ENCODE peak calls at places on chromosomes 6 and 20, in seven cellular contexts. K is AG04450; W is Panc1; C is CD8-positive, alpha-beta T cell; V is psoas muscle; R is neural progenitor cell; F is left ventricle myocardium inferior. Z is an unnamed sample.

GRCh38 chr20:51492167-51493092 is 50.1 kb downstream of the NFATC2 start:
- DNase-seq in F (peak), V (peak), C (no peak), K (no peak), W (no peak), R (peak), Z (no peak)

GRCh38 chr20:51624157-51624731 is 81.7 kb upstream of the NFATC2 start:
- DNase-seq in W (no peak), K (no peak), F (peak), V (peak), R (peak), C (peak), Z (peak)

GRCh38 chr6:84204011-84204410 is 23.4 kb downstream of the CEP162 start:
- DNase-seq in W (no peak), F (no peak), K (no peak), V (no peak), C (no peak), R (no peak), Z (no peak)

GRCh38 chr6:44202972-44203750 is 13.6 kb upstream of the MYMX start:
- DNase-seq in C (no peak), K (no peak), F (no peak), R (no peak), V (no peak), W (no peak), Z (no peak)

GRCh38 chr6:21599074-21599639 is 5.6 kb downstream of the SOX4 start:
- DNase-seq in F (no peak), W (no peak), V (no peak), K (no peak), C (no peak), R (no peak), Z (no peak)

GRCh38 chr6:158622545-158623190 is 21.9 kb downstream of the DYNLT1 start:
- DNase-seq in K (no peak), F (no peak), R (no peak), V (no peak), W (no peak), C (no peak), Z (no peak)

GRCh38 chr6:170083236-170084051 is 207.4 kb downstream of the DLL1 start:
- DNase-seq in K (no peak), W (no peak), F (peak), C (no peak), V (no peak), R (no peak), Z (peak)

GRCh38 chr20:1434571-1435336 is 31.9 kb downstream of the NSFL1C start:
- DNase-seq in R (no peak), W (no peak), F (no peak), V (no peak), C (peak), K (peak), Z (peak)

GRCh38 chr6:139409026-139409425 is 34.6 kb upstream of the CITED2 start:
- DNase-seq in C (no peak), K (no peak), V (no peak), R (no peak), W (no peak), F (no peak), Z (no peak)

DNA sequence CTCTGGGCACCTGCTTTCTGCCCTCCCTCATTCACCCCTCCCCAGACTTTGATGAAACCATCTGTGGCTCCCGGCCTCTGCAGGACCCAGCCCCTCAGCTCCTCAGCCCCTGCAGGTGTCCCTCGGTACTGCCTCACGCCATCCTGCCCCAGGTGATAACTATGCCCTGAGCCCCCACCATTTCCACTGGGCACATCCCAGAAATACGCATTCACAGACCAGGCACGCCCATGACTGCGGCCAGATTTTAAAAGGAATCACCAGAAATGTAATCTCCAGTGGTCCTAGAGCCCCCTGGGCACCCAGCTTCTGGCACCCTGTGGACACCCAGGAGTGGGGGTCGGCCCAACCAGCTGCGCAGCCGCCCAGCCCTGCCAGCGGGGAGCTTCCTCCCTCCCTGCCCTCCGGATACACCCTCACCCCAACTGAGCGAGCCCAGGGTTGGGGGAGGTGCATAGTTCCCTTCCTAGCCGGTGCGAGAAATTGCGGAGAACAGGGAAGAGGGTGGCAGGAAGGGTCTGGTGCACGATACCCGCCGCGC is 585 bp upstream of the NTSR1 start:
- DNase-seq in V (peak), F (no peak), R (peak), W (no peak), K (no peak), C (no peak), Z (no peak)
- TF ChIP-seq CTCF in V (no peak), F (no peak), R (peak), W (peak), K (peak), C (peak), Z (no peak)

DNA sequence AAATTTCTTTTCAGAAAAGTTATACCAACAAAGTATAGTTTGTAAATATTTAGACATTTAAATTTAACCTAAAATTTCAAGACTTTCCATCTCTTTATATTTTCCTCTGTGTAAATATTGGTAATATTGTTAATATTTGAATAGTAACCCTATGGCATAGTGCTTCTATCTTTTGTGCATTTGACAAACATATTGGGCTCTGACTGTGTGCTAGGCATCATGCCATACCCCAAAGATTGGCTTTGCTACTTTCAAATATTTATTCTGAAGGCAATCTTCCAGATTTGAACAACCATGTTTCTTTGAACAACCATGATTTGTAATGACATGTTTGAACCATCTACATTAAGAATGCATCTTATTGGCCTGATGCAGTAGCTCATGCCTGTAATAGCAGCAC is 15.5 kb upstream of the PRDM1 start:
- DNase-seq in V (no peak), R (no peak), W (no peak), C (no peak), K (no peak), F (no peak), Z (no peak)
- TF ChIP-seq CTCF in V (no peak), R (no peak), W (no peak), C (no peak), K (no peak), F (no peak), Z (no peak)

GRCh38 chr6:31727717-31728671 is 1.1 kb downstream of the DDAH2 start:
- DNase-seq in F (no peak), W (no peak), V (no peak), C (no peak), R (no peak), K (no peak), Z (no peak)

GRCh38 chr6:31728767-31729514 is at the start of gene DDAH2:
- DNase-seq in W (no peak), K (no peak), V (no peak), R (no peak), F (no peak), C (no peak), Z (no peak)

GRCh38 chr6:31730631-31731086 is 1.6 kb upstream of the DDAH2 start:
- DNase-seq in C (no peak), R (peak), W (no peak), V (no peak), F (no peak), K (no peak), Z (no peak)

GRCh38 chr6:31729979-31730630 is 1.0 kb upstream of the DDAH2 start:
- DNase-seq in F (peak), W (no peak), C (peak), R (peak), K (peak), V (peak), Z (peak)

GRCh38 chr6:31729515-31729978 is 448 bp upstream of the DDAH2 start:
- DNase-seq in C (peak), V (peak), F (peak), W (no peak), K (peak), R (peak), Z (peak)
- TF ChIP-seq CTCF in C (peak), V (no peak), F (no peak), W (peak), K (peak), R (peak), Z (no peak)

GRCh38 chr20:49184691-49185070 is 3.5 kb downstream of the STAU1 start:
- DNase-seq in W (no peak), R (no peak), C (no peak), K (no peak), V (no peak), F (no peak), Z (no peak)

GRCh38 chr20:49187330-49188100 is 619 bp downstream of the STAU1 start:
- DNase-seq in V (no peak), C (peak), R (peak), F (no peak), W (no peak), K (no peak), Z (no peak)

GRCh38 chr20:49185071-49185757 is 2.9 kb downstream of the STAU1 start:
- DNase-seq in R (no peak), W (no peak), K (no peak), C (no peak), V (no peak), F (no peak), Z (no peak)

GRCh38 chr20:49188101-49188784 is at the start of gene STAU1:
- DNase-seq in F (peak), W (peak), C (peak), V (peak), K (peak), R (peak), Z (peak)

DNA sequence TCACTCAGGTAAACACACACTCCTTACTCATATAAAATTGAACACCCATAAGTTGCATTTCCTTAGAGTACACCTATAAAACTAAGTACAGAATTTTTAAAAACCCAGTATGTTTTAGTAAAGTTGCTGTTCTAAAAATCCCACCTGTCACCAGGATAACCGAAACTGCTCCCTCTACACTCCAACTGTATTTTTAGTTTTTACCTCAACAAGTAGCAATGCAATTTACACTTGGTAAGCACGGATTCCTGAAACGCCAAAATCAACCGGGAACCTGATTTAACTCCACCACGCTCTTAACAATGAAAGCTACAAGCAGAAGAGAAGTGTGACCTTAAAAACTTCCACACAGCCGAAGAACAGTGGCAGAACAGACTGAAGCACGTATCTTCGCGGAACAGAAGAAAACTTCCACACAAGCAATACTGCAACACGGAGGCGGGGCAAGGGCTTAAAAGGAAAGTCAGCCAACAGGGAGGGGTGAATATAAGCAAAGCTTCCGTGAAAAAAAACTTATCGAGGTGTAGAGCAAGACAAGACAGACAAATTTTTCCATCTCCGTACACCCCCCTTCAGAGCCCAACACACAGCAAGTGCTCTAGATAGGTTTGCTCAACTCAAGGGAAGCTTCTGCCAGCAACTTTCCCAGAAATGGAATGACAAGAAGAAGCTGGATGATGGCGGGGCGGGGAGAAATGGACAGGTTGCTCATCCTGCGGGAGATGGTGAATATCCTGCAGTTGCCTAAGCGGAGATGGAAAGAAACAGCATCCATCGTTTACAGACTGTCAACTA is 1.4 kb downstream of the STAU1 start:
- DNase-seq in V (peak), F (peak), R (peak), W (peak), C (peak), K (no peak), Z (no peak)
- TF ChIP-seq CTCF in V (no peak), F (no peak), R (no peak), W (no peak), C (no peak), K (no peak), Z (no peak)

Z was measured in activated B cell treated with CpG ODN at 0.5 μM for 24 hours.